ENCODE peak calls at places on chromosomes 12 and 14, in ten cellular contexts. P, Z, S, Q, C, G, J, L, Y and A are unnamed samples.

GRCh38 chr12:93225094-93225493 is 152.6 kb upstream of the NUDT4 start:
- DNase-seq in P (no peak), Z (no peak), S (no peak), Q (no peak), C (no peak), G (no peak), J (no peak), L (no peak), Y (no peak), A (no peak)

GRCh38 chr12:22238211-22238610 is 96.3 kb downstream of the ST8SIA1 start:
- DNase-seq in P (no peak), Z (no peak), S (no peak), Q (no peak), C (no peak), G (no peak), J (no peak), L (no peak), Y (no peak), A (no peak)

GRCh38 chr12:6950944-6951540 is at the start of gene PTPN6:
- DNase-seq in P (no peak), Z (peak; percentile 69), S (peak; percentile 75), Q (no peak), C (no peak), G (peak; percentile 77), J (no peak), L (no peak), Y (no peak), A (no peak)

GRCh38 chr14:77026166-77026929 is 2.2 kb downstream of the IRF2BPL start:
- DNase-seq in P (peak; percentile 61), Z (no peak), S (peak; percentile 77), Q (peak; percentile 79), C (peak; percentile 60), G (no peak), J (peak; percentile 51), L (no peak), Y (no peak), A (no peak)

GRCh38 chr14:36647827-36648753 is 13.6 kb upstream of the PAX9 start:
- DNase-seq in P (peak; percentile 90), Z (no peak), S (no peak), Q (peak; percentile 67), C (peak; percentile 74), G (no peak), J (peak; percentile 30), L (no peak), Y (peak; percentile 36), A (no peak)

GRCh38 chr12:97758102-97758501 is 295.5 kb downstream of the RMST start:
- DNase-seq in P (no peak), Z (no peak), S (no peak), Q (no peak), C (no peak), G (no peak), J (no peak), L (no peak), Y (no peak), A (no peak)

GRCh38 chr12:28872654-28873268 is 276.3 kb upstream of the FAR2 start:
- DNase-seq in P (peak; percentile 76), Z (peak; percentile 53), S (peak; percentile 60), Q (no peak), C (peak; percentile 63), G (no peak), J (peak; percentile 67), L (peak; percentile 55), Y (peak; percentile 58), A (no peak)

GRCh38 chr12:51865757-51866270 is 17.3 kb upstream of the FIGNL2 start:
- DNase-seq in P (no peak), Z (no peak), S (no peak), Q (no peak), C (no peak), G (no peak), J (no peak), L (no peak), Y (no peak), A (no peak)

GRCh38 chr12:111997300-111997699 is 15.7 kb downstream of the TMEM116 start:
- DNase-seq in P (no peak), Z (no peak), S (no peak), Q (no peak), C (no peak), G (no peak), J (no peak), L (no peak), Y (no peak), A (no peak)

GRCh38 chr14:55152052-55152753 is 23.2 kb downstream of the LGALS3 start:
- DNase-seq in P (peak; percentile 80), Z (no peak), S (no peak), Q (no peak), C (no peak), G (no peak), J (peak; percentile 81), L (no peak), Y (no peak), A (no peak)

GRCh38 chr12:28104893-28105864 is 85.1 kb upstream of the CCDC91 start:
- DNase-seq in P (no peak), Z (no peak), S (no peak), Q (no peak), C (no peak), G (no peak), J (no peak), L (no peak), Y (no peak), A (no peak)

GRCh38 chr14:69312608-69313007 is 52.6 kb downstream of the GALNT16 start:
- DNase-seq in P (no peak), Z (peak; percentile 17), S (no peak), Q (peak; percentile 57), C (no peak), G (no peak), J (no peak), L (no peak), Y (no peak), A (no peak)

GRCh38 chr14:67820428-67820881 is 876 bp downstream of the RAD51B start:
- DNase-seq in P (no peak), Z (no peak), S (no peak), Q (no peak), C (peak; percentile 64), G (no peak), J (peak; percentile 31), L (no peak), Y (no peak), A (no peak)

GRCh38 chr14:56422703-56423213 is 156.8 kb upstream of the TMEM260 start:
- DNase-seq in P (peak; percentile 85), Z (peak; percentile 58), S (peak; percentile 78), Q (peak; percentile 74), C (peak; percentile 84), G (peak; percentile 77), J (peak; percentile 79), L (peak; percentile 61), Y (peak; percentile 85), A (peak; percentile 6)

GRCh38 chr14:39265741-39266588 is 32.2 kb downstream of the MIA2 start:
- DNase-seq in P (no peak), Z (no peak), S (peak; percentile 78), Q (no peak), C (no peak), G (peak; percentile 65), J (peak; percentile 26), L (peak; percentile 64), Y (no peak), A (no peak)

GRCh38 chr14:93219103-93219726 is 12.2 kb downstream of the UBR7 start:
- DNase-seq in P (peak; percentile 56), Z (peak; percentile 54), S (peak; percentile 68), Q (no peak), C (peak; percentile 81), G (no peak), J (peak; percentile 65), L (peak; percentile 28), Y (peak; percentile 64), A (no peak)

GRCh38 chr14:99792551-99793212 is 531 bp upstream of the EML1 start:
- DNase-seq in P (peak; percentile 56), Z (no peak), S (peak; percentile 61), Q (peak; percentile 74), C (no peak), G (no peak), J (peak; percentile 20), L (no peak), Y (peak; percentile 35), A (no peak)

GRCh38 chr12:28253175-28253641 is 63.0 kb downstream of the CCDC91 start:
- DNase-seq in P (peak; percentile 43), Z (no peak), S (no peak), Q (no peak), C (no peak), G (no peak), J (peak; percentile 43), L (no peak), Y (no peak), A (no peak)

GRCh38 chr14:106390401-106390800 is 864.0 kb downstream of the TMEM121 start:
- DNase-seq in P (no peak), Z (no peak), S (no peak), Q (no peak), C (no peak), G (no peak), J (no peak), L (no peak), Y (no peak), A (no peak)

GRCh38 chr14:106395460-106396050 is 869.2 kb downstream of the TMEM121 start:
- DNase-seq in P (no peak), Z (no peak), S (no peak), Q (no peak), C (no peak), G (no peak), J (no peak), L (no peak), Y (no peak), A (no peak)

GRCh38 chr14:106393742-106394141 is 867.4 kb downstream of the TMEM121 start:
- DNase-seq in P (no peak), Z (no peak), S (no peak), Q (no peak), C (no peak), G (no peak), J (no peak), L (no peak), Y (no peak), A (no peak)

GRCh38 chr14:106390947-106391346 is 864.6 kb downstream of the TMEM121 start:
- DNase-seq in P (no peak), Z (no peak), S (no peak), Q (no peak), C (no peak), G (no peak), J (no peak), L (no peak), Y (no peak), A (no peak)
- H3K9me3 ChIP-seq in P (no peaks in the 10 kb centered on the region), Z (no peaks in the 10 kb centered on the region), S (no peaks in the 10 kb centered on the region), Q (no peaks in the 10 kb centered on the region), C (no peaks in the 10 kb centered on the region), G (no peaks in the 10 kb centered on the region), J (peaks cover 22% of the 10 kb centered on the region), L (no peaks in the 10 kb centered on the region), Y (no peaks in the 10 kb centered on the region), A (no peaks in the 10 kb centered on the region)

GRCh38 chr14:38207342-38207741 is 362 bp upstream of the SSTR1 start:
- DNase-seq in P (peak; percentile 6), Z (no peak), S (no peak), Q (no peak), C (peak; percentile 14), G (no peak), J (no peak), L (no peak), Y (no peak), A (no peak)
- H3K4me3 ChIP-seq in P (peak overlapping the region; percentile 75), Z (peak overlapping the region; percentile 64), S (no peak overlapping the region), Q (peak overlapping the region; percentile 55), C (peak overlapping the region; percentile 7), G (no peak overlapping the region), J (peak overlapping the region; percentile 61), L (peak overlapping the region; percentile 64), Y (peak overlapping the region; percentile 47), A (peak overlapping the region; percentile 71)

GRCh38 chr12:34341362-34341733 is 319.1 kb downstream of the ALG10 start:
- DNase-seq in P (no peak), Z (no peak), S (no peak), Q (no peak), C (no peak), G (no peak), J (no peak), L (no peak), Y (no peak), A (no peak)
- H3K9me3 ChIP-seq in P (no peaks in the 10 kb centered on the region), Z (no peaks in the 10 kb centered on the region), S (no peaks in the 10 kb centered on the region), Q (peaks cover 13% of the 10 kb centered on the region), C (no peaks in the 10 kb centered on the region), G (no peaks in the 10 kb centered on the region), J (peaks cover 28% of the 10 kb centered on the region), L (no peaks in the 10 kb centered on the region), Y (no peaks in the 10 kb centered on the region), A (no peaks in the 10 kb centered on the region)

GRCh38 chr14:38255673-38256357 is at the start of gene CLEC14A:
- DNase-seq in P (no peak), Z (peak; percentile 58), S (peak; percentile 73), Q (peak; percentile 71), C (peak; percentile 21), G (peak; percentile 66), J (no peak), L (peak; percentile 91), Y (peak; percentile 12), A (no peak)
- H3K4me3 ChIP-seq in P (peak within 1 kb of the TSS; percentile 68), Z (peak within 1 kb of the TSS; percentile 46), S (peak within 1 kb of the TSS; percentile 39), Q (peak within 1 kb of the TSS; percentile 49), C (peak within 1 kb of the TSS; percentile 25), G (peak within 1 kb of the TSS; percentile 39), J (peak within 1 kb of the TSS; percentile 31), L (peak within 1 kb of the TSS; percentile 68), Y (peak within 1 kb of the TSS; percentile 3), A (peak within 1 kb of the TSS; percentile 67)